ENCODE peak calls at places on chromosomes 6 and 20, in eight cellular contexts. V is hepatocyte, T is HCT116, Q is body of pancreas, M is PC-9, U is GM23248, K is stomach, C is heart left ventricle. Z is an unnamed sample. For H3K27me3, the result is how much of the 10 kb centered on the place peaks cover.

GRCh38 chr20:57871237-57871632 is 161.4 kb upstream of the PMEPA1 start:
- DNase-seq in V (no peak), T (no peak), Q (no peak), M (no peak), U (no peak), K (no peak), C (no peak), Z (no peak)

GRCh38 chr6:15621203-15622044 is 41.4 kb downstream of the DTNBP1 start:
- DNase-seq in V (peak), T (no peak), Q (peak), M (no peak), U (peak), K (peak), C (peak), Z (peak)

GRCh38 chr6:145247677-145248419 is 487.5 kb downstream of the EPM2A start:
- DNase-seq in V (no peak), T (no peak), Q (no peak), M (no peak), U (peak), K (no peak), C (no peak), Z (no peak)

GRCh38 chr20:44104807-44105517 is 82.0 kb downstream of the JPH2 start:
- DNase-seq in V (peak), T (no peak), Q (no peak), M (peak), U (peak), K (no peak), C (no peak), Z (peak)

GRCh38 chr20:11376998-11377397 is 540.7 kb upstream of the BTBD3 start:
- DNase-seq in V (no peak), T (no peak), Q (no peak), M (no peak), U (peak), K (no peak), C (no peak), Z (no peak)

GRCh38 chr6:99521557-99522286 is 6.5 kb upstream of the USP45 start:
- DNase-seq in V (peak), T (no peak), Q (peak), M (peak), U (peak), K (no peak), C (no peak), Z (no peak)

GRCh38 chr6:108501559-108501958 is 59.2 kb upstream of the FOXO3 start:
- DNase-seq in V (no peak), T (no peak), Q (no peak), M (peak), U (peak), K (no peak), C (no peak), Z (no peak)

GRCh38 chr6:132369526-132369925 is 31.7 kb downstream of the MOXD1 start:
- DNase-seq in V (no peak), T (no peak), Q (no peak), M (no peak), U (peak), K (no peak), C (no peak), Z (no peak)

GRCh38 chr6:159169557-159170332 is 545 bp downstream of the FNDC1 start:
- DNase-seq in V (peak), T (no peak), Q (no peak), M (no peak), U (peak), K (no peak), C (peak), Z (no peak)

GRCh38 chr20:57688295-57688694 is 21.5 kb downstream of the PMEPA1 start:
- DNase-seq in V (no peak), T (no peak), Q (no peak), M (no peak), U (no peak), K (no peak), C (no peak), Z (no peak)

GRCh38 chr6:46963039-46963438 is 41.3 kb upstream of the ADGRF5 start:
- DNase-seq in V (no peak), T (no peak), Q (no peak), M (no peak), U (no peak), K (no peak), C (no peak), Z (no peak)

GRCh38 chr6:70413829-70414494 is 654 bp downstream of the FAM135A start:
- DNase-seq in V (no peak), T (no peak), Q (no peak), M (no peak), U (peak), K (no peak), C (no peak), Z (no peak)

GRCh38 chr6:20319520-20320357 is 81.9 kb upstream of the E2F3 start:
- DNase-seq in V (no peak), T (no peak), Q (peak), M (no peak), U (no peak), K (peak), C (peak), Z (peak)

GRCh38 chr20:25987073-25987927 is 290.6 kb upstream of the ZNF337 start:
- DNase-seq in V (peak), T (no peak), Q (peak), M (peak), U (peak), K (no peak), C (peak), Z (no peak)

GRCh38 chr20:63751471-63752271 is 12.1 kb downstream of the SLC2A4RG start:
- DNase-seq in V (peak), T (no peak), Q (no peak), M (no peak), U (no peak), K (no peak), C (peak), Z (no peak)

GRCh38 chr6:23855497-23856116 is 270.4 kb upstream of the NRSN1 start:
- DNase-seq in V (no peak), T (no peak), Q (no peak), M (no peak), U (no peak), K (no peak), C (no peak), Z (no peak)

GRCh38 chr6:100962466-100962865 is 81.3 kb upstream of the ASCC3 start:
- DNase-seq in V (no peak), T (no peak), Q (no peak), M (no peak), U (no peak), K (no peak), C (no peak), Z (no peak)

GRCh38 chr6:12291083-12291784 is 1.1 kb downstream of the EDN1 start:
- DNase-seq in V (no peak), T (no peak), Q (no peak), M (no peak), U (no peak), K (no peak), C (no peak), Z (no peak)

GRCh38 chr20:22339091-22339881 is 245.1 kb downstream of the FOXA2 start:
- DNase-seq in V (peak), T (peak), Q (peak), M (peak), U (peak), K (no peak), C (no peak), Z (peak)

GRCh38 chr6:136655251-136656014 is 105.2 kb upstream of the MAP7 start:
- DNase-seq in V (no peak), T (no peak), Q (no peak), M (no peak), U (no peak), K (no peak), C (no peak), Z (no peak)

GRCh38 chr6:107607109-107607508 is 117.2 kb downstream of the SOBP start:
- DNase-seq in V (peak), T (no peak), Q (peak), M (no peak), U (no peak), K (no peak), C (no peak), Z (no peak)

GRCh38 chr20:57774111-57774880 is 64.5 kb upstream of the PMEPA1 start:
- DNase-seq in V (no peak), T (no peak), Q (no peak), M (no peak), U (no peak), K (no peak), C (no peak), Z (no peak)

GRCh38 chr6:138970856-138971425 is 17.1 kb downstream of the REPS1 start:
- DNase-seq in V (peak), T (peak), Q (peak), M (no peak), U (peak), K (no peak), C (no peak), Z (no peak)

GRCh38 chr6:41476407-41476806 is 69.8 kb upstream of the FOXP4 start:
- DNase-seq in V (no peak), T (no peak), Q (no peak), M (no peak), U (no peak), K (no peak), C (no peak), Z (no peak)

GRCh38 chr6:12022903-12023522 is 10.9 kb downstream of the HIVEP1 start:
- DNase-seq in V (no peak), T (no peak), Q (no peak), M (no peak), U (no peak), K (no peak), C (no peak), Z (no peak)

GRCh38 chr6:139291813-139292619 is at the start of gene TXLNB:
- DNase-seq in V (peak), T (peak), Q (peak), M (no peak), U (peak), K (peak), C (peak), Z (no peak)

GRCh38 chr20:38737887-38738286 is 10.4 kb upstream of the ACTR5 start:
- DNase-seq in V (no peak), T (no peak), Q (no peak), M (no peak), U (no peak), K (no peak), C (no peak), Z (no peak)

GRCh38 chr6:73299171-73300073 is 36.4 kb upstream of the KHDC1 start:
- DNase-seq in V (no peak), T (no peak), Q (no peak), M (no peak), U (peak), K (no peak), C (no peak), Z (no peak)

GRCh38 chr6:45896783-45897441 is 118.7 kb downstream of the CLIC5 start:
- DNase-seq in V (no peak), T (no peak), Q (no peak), M (no peak), U (peak), K (no peak), C (no peak), Z (no peak)

GRCh38 chr20:48196006-48196405 is 410.7 kb upstream of the SULF2 start:
- DNase-seq in V (no peak), T (no peak), Q (no peak), M (no peak), U (no peak), K (no peak), C (no peak), Z (no peak)
- H3K27me3 ChIP-seq in V (under half), T (under half), Q (under half), M (under half), U (under half), K (under half), C (under half), Z (under half)

GRCh38 chr6:10425973-10426780 is 11.3 kb upstream of the TFAP2A start:
- DNase-seq in V (peak), T (no peak), Q (no peak), M (peak), U (peak), K (peak), C (peak), Z (peak)
- H3K27me3 ChIP-seq in V (under half), T (under half), Q (under half), M (under half), U (under half), K (half or more), C (half or more), Z (under half)

GRCh38 chr6:35213824-35214756 is at the start of gene SCUBE3:
- DNase-seq in V (peak), T (no peak), Q (no peak), M (peak), U (peak), K (peak), C (peak), Z (no peak)
- H3K27me3 ChIP-seq in V (under half), T (under half), Q (under half), M (under half), U (under half), K (half or more), C (under half), Z (under half)

DNA sequence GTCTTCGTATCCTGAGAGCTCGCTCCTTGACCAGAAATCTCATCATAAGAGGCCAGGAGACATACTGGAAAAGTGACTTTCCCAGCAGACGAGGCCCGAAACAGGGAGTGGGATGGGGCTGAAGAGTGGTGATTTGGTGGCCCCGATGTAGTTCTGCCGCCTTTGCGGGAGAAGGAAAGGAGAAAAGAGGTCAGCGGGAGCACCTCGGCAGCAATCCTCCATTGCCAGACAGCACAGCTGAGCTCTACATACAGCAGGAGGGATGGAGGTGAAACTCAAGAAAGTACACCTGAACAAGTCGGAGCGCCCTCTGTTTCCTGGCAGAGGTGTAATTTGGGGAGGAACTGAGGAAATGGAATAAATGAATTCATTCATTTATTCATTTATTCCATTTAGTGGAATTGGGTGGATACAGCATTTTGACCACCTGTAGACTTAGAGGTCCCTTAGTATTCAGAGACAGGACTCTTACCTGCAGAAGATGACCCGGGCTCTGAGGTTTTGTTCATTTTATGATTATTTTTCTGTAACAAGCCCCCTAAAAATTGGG is 9.2 kb downstream of the TRIM31 start:
- DNase-seq in V (no peak), T (no peak), Q (no peak), M (no peak), U (no peak), K (no peak), C (no peak), Z (no peak)
- H3K27me3 ChIP-seq in V (under half), T (under half), Q (under half), M (under half), U (under half), K (half or more), C (under half), Z (under half)

GRCh38 chr20:2515203-2515602 is 6.5 kb upstream of the ZNF343 start:
- DNase-seq in V (no peak), T (no peak), Q (no peak), M (no peak), U (peak), K (no peak), C (no peak), Z (no peak)
- H3K27me3 ChIP-seq in V (under half), T (under half), Q (under half), M (under half), U (under half), K (under half), C (under half), Z (under half)

DNA sequence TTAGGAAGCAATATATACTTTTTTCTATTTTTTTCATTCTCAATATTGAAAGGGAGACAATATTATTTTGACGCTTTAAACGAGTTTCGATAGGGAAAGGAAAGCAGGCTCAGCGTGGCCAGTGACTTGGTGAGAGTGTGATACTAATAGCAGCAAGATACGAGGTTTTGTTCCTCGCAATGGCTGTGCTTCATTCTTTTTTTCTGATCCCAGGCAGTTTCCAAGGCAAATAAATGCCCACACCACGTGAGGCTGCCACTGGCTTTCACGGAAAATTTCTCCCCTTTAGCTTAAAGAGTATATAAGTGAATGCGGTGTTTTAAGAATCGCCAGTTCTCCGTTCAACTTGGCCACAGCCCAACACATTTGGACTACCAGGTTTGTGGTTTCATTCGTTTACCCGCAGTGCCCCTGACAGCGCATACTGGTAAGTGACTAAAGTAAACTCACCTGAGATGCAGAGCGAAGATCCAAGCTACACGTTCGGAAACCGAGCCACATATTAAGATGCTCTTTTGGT is 196.4 kb upstream of the ZNF184 start:
- DNase-seq in V (no peak), T (no peak), Q (no peak), M (peak), U (peak), K (no peak), C (no peak), Z (no peak)
- H3K27me3 ChIP-seq in V (under half), T (under half), Q (under half), M (under half), U (under half), K (half or more), C (half or more), Z (under half)

GRCh38 chr6:169938731-169939130 is 187.3 kb downstream of the ERMARD start:
- DNase-seq in V (no peak), T (no peak), Q (no peak), M (no peak), U (no peak), K (no peak), C (no peak), Z (no peak)
- H3K27me3 ChIP-seq in V (under half), T (under half), Q (under half), M (half or more), U (under half), K (under half), C (under half), Z (under half)

GRCh38 chr20:49490689-49491088 is 8.2 kb upstream of the KCNB1 start:
- DNase-seq in V (peak), T (no peak), Q (no peak), M (no peak), U (no peak), K (no peak), C (no peak), Z (no peak)
- H3K27me3 ChIP-seq in V (under half), T (under half), Q (under half), M (under half), U (half or more), K (under half), C (under half), Z (under half)

GRCh38 chr6:28767691-28768090 is 156.1 kb downstream of the TRIM27 start:
- DNase-seq in V (no peak), T (no peak), Q (no peak), M (no peak), U (no peak), K (no peak), C (no peak), Z (no peak)

GRCh38 chr6:28769626-28770402 is 154.0 kb downstream of the TRIM27 start:
- DNase-seq in V (peak), T (no peak), Q (no peak), M (peak), U (peak), K (no peak), C (no peak), Z (no peak)

GRCh38 chr6:28766426-28766825 is 157.4 kb downstream of the TRIM27 start:
- DNase-seq in V (no peak), T (no peak), Q (no peak), M (no peak), U (no peak), K (no peak), C (no peak), Z (no peak)

GRCh38 chr6:28767133-28767532 is 156.7 kb downstream of the TRIM27 start:
- DNase-seq in V (no peak), T (no peak), Q (no peak), M (no peak), U (no peak), K (no peak), C (no peak), Z (no peak)

DNA sequence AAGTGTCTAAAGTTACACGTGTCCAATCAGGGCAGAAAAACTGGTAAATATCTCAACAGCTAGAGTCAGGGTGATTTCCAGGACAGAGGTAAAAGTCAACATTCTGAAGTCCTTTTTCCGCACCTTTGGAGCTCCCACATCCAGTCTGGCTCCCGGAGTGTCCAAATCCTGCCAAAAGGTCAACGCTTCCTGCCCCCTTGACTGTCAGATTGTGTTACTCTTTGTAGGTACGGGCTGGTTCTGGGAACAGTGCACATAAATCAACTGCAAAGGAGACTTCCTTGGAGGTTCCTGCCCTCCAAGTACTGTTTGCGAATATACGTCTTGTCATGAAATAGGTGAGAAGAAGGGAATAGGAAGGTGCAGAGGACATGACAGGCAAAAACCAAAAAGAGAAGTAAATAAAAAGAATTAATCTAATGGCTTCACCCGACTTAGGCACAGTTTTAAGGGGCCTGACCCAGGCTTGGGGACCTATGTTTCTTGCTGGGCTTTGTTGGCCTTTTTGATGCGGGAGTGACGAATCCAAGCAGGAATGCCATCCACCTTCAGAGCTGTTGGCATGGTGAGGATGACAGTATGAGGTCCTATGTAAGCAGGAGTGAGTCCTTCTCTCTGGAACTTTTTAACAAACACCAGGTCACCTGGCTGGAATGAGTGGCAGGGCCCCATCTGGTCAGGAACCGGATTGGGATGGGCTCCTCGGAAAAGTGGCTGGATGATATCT is 155.4 kb downstream of the TRIM27 start:
- DNase-seq in V (no peak), T (no peak), Q (no peak), M (no peak), U (no peak), K (no peak), C (no peak), Z (no peak)
- H3K27me3 ChIP-seq in V (half or more), T (under half), Q (under half), M (under half), U (half or more), K (half or more), C (half or more), Z (under half)

GRCh38 chr6:84766796-84767590 is 2.6 kb upstream of the TBX18 start:
- DNase-seq in V (no peak), T (no peak), Q (no peak), M (no peak), U (no peak), K (no peak), C (no peak), Z (no peak)

GRCh38 chr6:84764332-84765049 is at the start of gene TBX18:
- DNase-seq in V (peak), T (peak), Q (peak), M (peak), U (peak), K (peak), C (peak), Z (peak)

GRCh38 chr6:84767591-84768201 is 3.3 kb upstream of the TBX18 start:
- DNase-seq in V (no peak), T (no peak), Q (no peak), M (no peak), U (no peak), K (no peak), C (no peak), Z (no peak)

GRCh38 chr6:84768442-84769174 is 4.2 kb upstream of the TBX18 start:
- DNase-seq in V (no peak), T (no peak), Q (no peak), M (no peak), U (peak), K (no peak), C (no peak), Z (no peak)

DNA sequence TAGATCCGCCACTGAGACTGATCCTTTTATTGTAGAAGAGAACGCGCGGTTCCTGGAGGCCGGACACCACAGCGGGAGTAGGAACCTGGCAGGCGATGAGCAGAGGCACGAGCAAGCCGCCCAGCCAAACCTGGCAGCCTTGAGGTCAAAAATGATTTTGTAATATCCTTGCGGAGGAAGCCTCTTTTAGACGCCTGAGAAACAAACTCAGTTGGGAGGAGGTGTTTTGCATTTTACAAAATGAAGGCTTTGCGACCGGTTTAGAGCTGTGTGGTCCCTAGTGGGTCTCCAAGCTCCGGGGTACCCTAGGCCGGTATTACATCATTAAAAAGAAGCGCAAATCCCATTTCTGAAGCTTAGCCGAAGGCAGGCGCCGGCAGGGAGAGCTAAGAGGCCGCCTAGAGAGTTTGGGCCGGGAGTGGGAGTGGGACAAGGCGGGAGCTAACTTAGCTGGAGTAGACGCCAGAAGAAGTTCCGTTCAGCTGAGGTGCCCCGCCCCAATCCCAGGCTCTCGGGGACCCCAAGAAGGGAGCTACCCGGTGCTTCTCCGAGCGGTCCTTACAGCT is 1.8 kb upstream of the TBX18 start:
- DNase-seq in V (no peak), T (no peak), Q (no peak), M (no peak), U (no peak), K (no peak), C (peak), Z (no peak)
- H3K27me3 ChIP-seq in V (half or more), T (under half), Q (half or more), M (under half), U (under half), K (half or more), C (half or more), Z (under half)

Z was measured in right lobe of liver.